ENCODE peak calls at places on chromosomes 3 and 15, in ten cellular contexts. I is progenitor cell of endocrine pancreas, O is aorta, N is NCI-H1694 treated with DMSO at 0.1 percent for 48 hours, U is NCI-H69, T is NCI-H748 treated with DMSO at 0.1 percent for 48 hours, F is right cardiac atrium, V is foreskin keratinocyte, D is osteoblast, E is left colon. B is an unnamed sample.
A peak's percentile ranks its signal among the peaks of the same experiment; 100 is the strongest.

GRCh38 chr15:39657714-39658113 is 76.8 kb downstream of the THBS1 start:
- DNase-seq in I (no peak), O (no peak), N (no peak), U (no peak), T (no peak), F (no peak), V (peak; percentile 26), D (peak; percentile 79), E (no peak), B (no peak)

GRCh38 chr15:37362414-37362813 is 262.1 kb upstream of the MEIS2 start:
- DNase-seq in I (no peak), O (no peak), N (no peak), U (no peak), T (no peak), F (no peak), V (no peak), D (no peak), E (no peak), B (no peak)

GRCh38 chr15:97978408-97979130 is 18.1 kb downstream of the ARRDC4 start:
- DNase-seq in I (no peak), O (no peak), N (no peak), U (no peak), T (no peak), F (no peak), V (no peak), D (no peak), E (no peak), B (no peak)

GRCh38 chr15:36406366-36406765 is 173.1 kb upstream of the CDIN1 start:
- DNase-seq in I (no peak), O (no peak), N (no peak), U (no peak), T (no peak), F (no peak), V (no peak), D (no peak), E (no peak), B (no peak)

GRCh38 chr3:177448987-177449975 is 252.0 kb upstream of the TBL1XR1 start:
- DNase-seq in I (no peak), O (no peak), N (no peak), U (peak; percentile 43), T (no peak), F (no peak), V (peak; percentile 100), D (no peak), E (no peak), B (no peak)

GRCh38 chr3:30258426-30259392 is 347.7 kb upstream of the TGFBR2 start:
- DNase-seq in I (no peak), O (no peak), N (no peak), U (peak; percentile 97), T (peak; percentile 93), F (no peak), V (no peak), D (no peak), E (no peak), B (no peak)

GRCh38 chr3:47009225-47010049 is 30.0 kb downstream of the NBEAL2 start:
- DNase-seq in I (peak; percentile 85), O (peak; percentile 95), N (no peak), U (peak; percentile 77), T (peak; percentile 80), F (peak; percentile 96), V (peak; percentile 66), D (peak; percentile 100), E (peak; percentile 78), B (peak; percentile 93)

GRCh38 chr3:69012111-69012835 is 1.2 kb downstream of the EOGT start:
- DNase-seq in I (no peak), O (peak; percentile 86), N (no peak), U (no peak), T (no peak), F (peak; percentile 78), V (peak; percentile 65), D (peak; percentile 73), E (peak; percentile 38), B (peak; percentile 72)

GRCh38 chr15:35958021-35958420 is 412.1 kb upstream of the DPH6 start:
- DNase-seq in I (no peak), O (no peak), N (peak; percentile 79), U (peak; percentile 98), T (no peak), F (peak; percentile 30), V (no peak), D (no peak), E (no peak), B (no peak)

GRCh38 chr15:64045106-64045435 is 1.2 kb downstream of the DAPK2 start:
- DNase-seq in I (no peak), O (no peak), N (no peak), U (no peak), T (no peak), F (no peak), V (no peak), D (peak; percentile 73), E (no peak), B (no peak)

GRCh38 chr3:72520690-72521308 is 327.4 kb downstream of the SHQ1 start:
- DNase-seq in I (no peak), O (no peak), N (no peak), U (peak; percentile 90), T (peak; percentile 12), F (no peak), V (peak; percentile 42), D (no peak), E (no peak), B (no peak)

GRCh38 chr15:48361690-48362089 is 30.5 kb downstream of the DUT start:
- DNase-seq in I (no peak), O (no peak), N (no peak), U (no peak), T (no peak), F (no peak), V (no peak), D (no peak), E (no peak), B (no peak)

GRCh38 chr3:79018671-79019136 is 749.1 kb downstream of the ROBO1 start:
- DNase-seq in I (peak; percentile 39), O (peak; percentile 89), N (no peak), U (peak; percentile 66), T (peak; percentile 31), F (peak; percentile 88), V (peak; percentile 57), D (peak; percentile 83), E (peak; percentile 53), B (peak; percentile 13)

GRCh38 chr3:177037241-177037640 is 160.0 kb downstream of the TBL1XR1 start:
- DNase-seq in I (no peak), O (no peak), N (no peak), U (no peak), T (no peak), F (no peak), V (no peak), D (no peak), E (no peak), B (peak; percentile 8)

GRCh38 chr15:76195506-76196285 is 115.6 kb downstream of the ETFA start:
- DNase-seq in I (no peak), O (peak; percentile 51), N (no peak), U (no peak), T (no peak), F (no peak), V (no peak), D (peak; percentile 56), E (no peak), B (no peak)

GRCh38 chr3:115624029-115624645 is 827 bp downstream of the GAP43 start:
- DNase-seq in I (no peak), O (no peak), N (no peak), U (peak; percentile 46), T (no peak), F (no peak), V (no peak), D (peak; percentile 8), E (no peak), B (no peak)

B was measured in lung microvascular endothelial cell.